ENCODE peak calls at places on chromosomes 11 and 22, in seven cellular contexts. Q, C, Y, F, R, E and O are unnamed samples.

GRCh38 chr22:46574438-46574992 is 37.1 kb upstream of the CELSR1 start:
- DNase-seq in Q (no peak), C (no peak), Y (no peak), F (no peak), R (no peak), E (no peak), O (no peak)

GRCh38 chr22:20530368-20531153 is 23.2 kb downstream of the MED15 start:
- DNase-seq in Q (no peak), C (peak; percentile 66), Y (no peak), F (no peak), R (no peak), E (peak; percentile 82), O (no peak)

GRCh38 chr11:114307524-114308203 is 11.5 kb downstream of the NNMT start:
- DNase-seq in Q (peak; percentile 71), C (no peak), Y (no peak), F (no peak), R (peak; percentile 6), E (peak; percentile 71), O (no peak)

GRCh38 chr22:40449676-40450035 is 79.3 kb downstream of the SGSM3 start:
- DNase-seq in Q (no peak), C (no peak), Y (no peak), F (no peak), R (peak; percentile 73), E (peak; percentile 37), O (no peak)

GRCh38 chr11:109421981-109422590 is at the start of gene C11orf87:
- DNase-seq in Q (no peak), C (no peak), Y (no peak), F (no peak), R (no peak), E (no peak), O (no peak)

GRCh38 chr11:84812351-84813083 is 814.6 kb downstream of the DLG2 start:
- DNase-seq in Q (no peak), C (no peak), Y (no peak), F (no peak), R (peak; percentile 5), E (peak; percentile 16), O (no peak)

GRCh38 chr22:50473088-50473487 is 1.7 kb downstream of the SBF1 start:
- DNase-seq in Q (no peak), C (peak; percentile 41), Y (no peak), F (no peak), R (no peak), E (no peak), O (no peak)

GRCh38 chr22:50274311-50274710 is 4.1 kb upstream of the MAPK11 start:
- DNase-seq in Q (peak; percentile 57), C (peak; percentile 70), Y (no peak), F (peak; percentile 63), R (peak; percentile 78), E (peak; percentile 35), O (peak; percentile 24)

GRCh38 chr11:102666331-102666957 is 39.1 kb downstream of the MMP27 start:
- DNase-seq in Q (no peak), C (peak; percentile 46), Y (no peak), F (peak; percentile 25), R (peak; percentile 79), E (peak; percentile 44), O (no peak)

GRCh38 chr11:93525601-93526000 is 17.6 kb downstream of the SMCO4 start:
- DNase-seq in Q (no peak), C (no peak), Y (no peak), F (no peak), R (no peak), E (peak; percentile 40), O (no peak)

GRCh38 chr11:22583963-22584492 is 41.6 kb downstream of the FANCF start:
- DNase-seq in Q (no peak), C (peak; percentile 1), Y (no peak), F (no peak), R (no peak), E (no peak), O (no peak)

GRCh38 chr11:130536106-130537040 is 87.9 kb downstream of the ADAMTS15 start:
- DNase-seq in Q (no peak), C (peak; percentile 4), Y (no peak), F (no peak), R (no peak), E (no peak), O (no peak)

GRCh38 chr11:89436071-89436470 is 55.1 kb downstream of the NOX4 start:
- DNase-seq in Q (no peak), C (no peak), Y (no peak), F (no peak), R (peak; percentile 92), E (peak; percentile 15), O (no peak)

GRCh38 chr22:29345932-29346331 is 30.4 kb upstream of the RASL10A start:
- DNase-seq in Q (no peak), C (no peak), Y (no peak), F (no peak), R (no peak), E (no peak), O (no peak)

GRCh38 chr11:34501500-34501899 is 12.1 kb downstream of the ELF5 start:
- DNase-seq in Q (no peak), C (peak; percentile 46), Y (no peak), F (no peak), R (no peak), E (peak; percentile 64), O (no peak)

GRCh38 chr22:39351689-39352214 is 2.0 kb downstream of the SYNGR1 start:
- DNase-seq in Q (no peak), C (no peak), Y (no peak), F (no peak), R (peak; percentile 30), E (peak; percentile 62), O (no peak)

GRCh38 chr11:32902089-32902665 is 9.6 kb downstream of the QSER1 start:
- DNase-seq in Q (no peak), C (no peak), Y (no peak), F (no peak), R (no peak), E (no peak), O (no peak)

GRCh38 chr11:32899423-32899822 is 6.8 kb downstream of the QSER1 start:
- DNase-seq in Q (no peak), C (no peak), Y (no peak), F (no peak), R (no peak), E (no peak), O (no peak)

DNA sequence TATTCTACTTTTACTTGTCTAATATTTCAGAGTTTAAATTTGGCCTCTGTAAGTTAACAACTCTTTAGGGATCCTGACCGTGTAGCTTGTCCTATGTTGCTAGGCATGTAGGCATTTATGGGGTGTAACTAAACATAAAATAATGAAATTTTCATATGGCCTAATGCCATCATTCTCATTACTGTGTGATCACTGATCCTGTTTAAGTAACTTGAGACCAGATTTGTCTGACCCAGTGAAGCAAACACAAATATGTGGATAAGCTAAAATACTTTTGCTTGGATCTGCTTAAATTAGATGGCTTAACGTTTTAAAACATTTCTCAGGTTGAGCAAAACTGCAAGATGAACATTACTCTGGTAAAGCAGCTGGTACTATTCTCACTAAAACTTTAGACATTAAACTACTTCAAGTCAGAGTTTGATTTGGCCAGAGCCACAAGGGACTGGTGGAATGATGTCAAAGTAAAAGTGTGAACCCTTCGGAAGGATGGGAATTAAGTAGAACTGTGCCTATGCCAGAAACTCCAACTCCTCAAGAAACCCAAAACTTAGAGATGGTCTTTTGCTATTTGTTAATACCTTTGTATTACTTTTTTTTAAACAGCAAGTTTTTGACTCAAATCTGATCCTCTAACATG is 12.5 kb downstream of the QSER1 start:
- DNase-seq in Q (no peak), C (no peak), Y (no peak), F (no peak), R (peak; percentile 42), E (no peak), O (no peak)
- H3K27ac ChIP-seq in Q (no peak overlapping the region), C (no peak overlapping the region), Y (no peak overlapping the region), F (no peak overlapping the region), R (peak overlapping the region; percentile 2), E (no peak overlapping the region), O (no peak overlapping the region)

GRCh38 chr22:44207173-44207980 is 26.7 kb downstream of the PARVG start:
- DNase-seq in Q (no peak), C (no peak), Y (no peak), F (no peak), R (no peak), E (no peak), O (no peak)

GRCh38 chr22:44206696-44207095 is 26.0 kb downstream of the PARVG start:
- DNase-seq in Q (no peak), C (no peak), Y (no peak), F (no peak), R (no peak), E (no peak), O (no peak)

GRCh38 chr22:44205713-44206645 is 25.3 kb downstream of the PARVG start:
- DNase-seq in Q (no peak), C (no peak), Y (no peak), F (no peak), R (no peak), E (no peak), O (no peak)

GRCh38 chr22:44209343-44209742 is 28.6 kb downstream of the PARVG start:
- DNase-seq in Q (no peak), C (no peak), Y (no peak), F (no peak), R (no peak), E (no peak), O (no peak)

DNA sequence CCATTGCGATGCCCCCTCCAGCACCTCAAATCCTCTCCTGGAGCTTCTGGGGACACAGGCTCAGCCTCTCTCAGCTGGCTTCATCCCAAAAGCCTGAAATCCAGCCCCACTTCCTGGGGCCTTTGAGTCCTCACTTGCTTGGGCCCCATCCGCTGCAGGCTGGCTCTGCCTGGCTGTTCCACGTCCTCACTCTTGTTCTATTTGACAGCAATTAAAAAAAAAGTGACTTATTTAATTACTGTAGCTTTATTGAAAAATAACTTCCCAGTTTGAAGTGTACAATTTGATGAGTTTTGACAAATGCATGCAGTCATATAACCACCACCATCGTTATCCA is 27.2 kb downstream of the PARVG start:
- DNase-seq in Q (no peak), C (no peak), Y (no peak), F (no peak), R (no peak), E (no peak), O (no peak)
- H3K27ac ChIP-seq in Q (no peak overlapping the region), C (no peak overlapping the region), Y (no peak overlapping the region), F (no peak overlapping the region), R (no peak overlapping the region), E (no peak overlapping the region), O (no peak overlapping the region)

DNA sequence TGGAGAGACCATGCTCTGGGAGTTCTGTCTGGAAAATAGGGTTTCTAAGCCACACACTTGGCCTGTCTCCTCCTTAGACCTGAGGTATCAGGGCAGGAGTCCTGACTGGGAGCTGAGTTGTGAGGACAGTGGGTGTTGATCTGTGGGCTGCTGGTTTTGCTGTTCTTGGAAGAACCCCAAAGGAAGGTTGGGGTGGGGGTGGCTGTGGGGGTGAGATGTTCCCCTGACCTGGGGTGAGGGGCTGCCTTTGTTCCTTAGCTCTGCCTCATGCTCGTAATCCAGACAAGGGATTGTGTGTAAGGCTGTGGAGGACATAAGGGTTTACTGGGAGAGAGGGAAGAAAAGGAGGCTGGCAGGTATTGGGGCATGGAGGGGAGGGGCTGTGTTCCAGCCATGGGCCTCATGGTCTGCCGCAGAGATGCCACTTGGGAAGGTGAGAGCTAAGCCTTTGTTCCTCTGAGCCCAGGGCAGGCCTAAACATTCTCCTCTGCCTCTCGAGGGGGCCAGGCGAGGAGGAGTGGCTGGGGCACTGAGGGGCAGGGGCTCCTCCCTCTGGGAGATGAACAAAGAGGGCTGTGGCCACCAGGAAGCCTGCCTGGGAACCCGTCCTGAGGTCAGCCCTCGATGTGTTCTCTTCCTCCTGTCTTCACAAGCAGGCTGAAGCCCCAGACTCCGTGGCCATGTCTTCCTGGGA is 4.4 kb downstream of the OTOG start:
- DNase-seq in Q (no peak), C (no peak), Y (no peak), F (no peak), R (no peak), E (no peak), O (no peak)
- H3K27ac ChIP-seq in Q (no peak overlapping the region), C (no peak overlapping the region), Y (no peak overlapping the region), F (no peak overlapping the region), R (no peak overlapping the region), E (no peak overlapping the region), O (no peak overlapping the region)

GRCh38 chr11:63837027-63837688 is 1.8 kb upstream of the MARK2 start:
- DNase-seq in Q (peak; percentile 84), C (peak; percentile 79), Y (peak; percentile 53), F (peak; percentile 87), R (peak; percentile 91), E (peak; percentile 64), O (peak; percentile 46)
- H3K27ac ChIP-seq in Q (no peak overlapping the region), C (peak overlapping the region; percentile 30), Y (peak overlapping the region; percentile 24), F (peak overlapping the region; percentile 79), R (no peak overlapping the region), E (no peak overlapping the region), O (peak overlapping the region; percentile 36)